ENCODE peak calls at places on chromosome 1, in four cellular contexts. K is IMR-90, B is trophoblast cell, W is mesendoderm. J is an unnamed sample.

GRCh38 chr1:152018537-152018936 is 18.3 kb downstream of the S100A11 start:
- DNase-seq in K (no peak), W (peak), B (no peak), J (peak)

GRCh38 chr1:56125316-56125715 is 454.0 kb downstream of the PLPP3 start:
- DNase-seq in K (no peak), W (peak), B (no peak), J (no peak)

GRCh38 chr1:27145934-27146354 is 9.0 kb downstream of the SLC9A1 start:
- DNase-seq in W (peak), B (peak), K (peak), J (peak)

GRCh38 chr1:117821782-117822447 is 107.5 kb downstream of the GDAP2 start:
- DNase-seq in K (peak), W (peak), B (peak), J (peak)

GRCh38 chr1:160094806-160095205 is 3.6 kb downstream of the IGSF8 start:
- DNase-seq in K (no peak), W (no peak), B (no peak), J (no peak)

GRCh38 chr1:118494998-118495397 is 310.0 kb upstream of the SPAG17 start:
- DNase-seq in B (no peak), W (no peak), K (no peak), J (no peak)

GRCh38 chr1:211589782-211590721 is 11.1 kb upstream of the SLC30A1 start:
- DNase-seq in W (no peak), B (no peak), K (peak), J (peak)

GRCh38 chr1:207863893-207864535 is 46.9 kb downstream of the CD34 start:
- DNase-seq in K (no peak), W (no peak), B (no peak), J (no peak)

GRCh38 chr1:47557086-47557866 is 119.4 kb downstream of the FOXD2 start:
- DNase-seq in B (no peak), W (no peak), K (no peak), J (no peak)

GRCh38 chr1:38250356-38250755 is 203.8 kb upstream of the POU3F1 start:
- DNase-seq in K (no peak), W (no peak), B (no peak), J (no peak)

GRCh38 chr1:214515544-214516433 is 35.6 kb downstream of the PTPN14 start:
- DNase-seq in B (no peak), W (no peak), K (no peak), J (no peak)

GRCh38 chr1:180632326-180633088 is 685 bp downstream of the XPR1 start:
- DNase-seq in B (no peak), W (peak), K (no peak), J (no peak)
- H2BK5ac ChIP-seq in B (peak), W (no peak), K (peak), J (no peak)

DNA sequence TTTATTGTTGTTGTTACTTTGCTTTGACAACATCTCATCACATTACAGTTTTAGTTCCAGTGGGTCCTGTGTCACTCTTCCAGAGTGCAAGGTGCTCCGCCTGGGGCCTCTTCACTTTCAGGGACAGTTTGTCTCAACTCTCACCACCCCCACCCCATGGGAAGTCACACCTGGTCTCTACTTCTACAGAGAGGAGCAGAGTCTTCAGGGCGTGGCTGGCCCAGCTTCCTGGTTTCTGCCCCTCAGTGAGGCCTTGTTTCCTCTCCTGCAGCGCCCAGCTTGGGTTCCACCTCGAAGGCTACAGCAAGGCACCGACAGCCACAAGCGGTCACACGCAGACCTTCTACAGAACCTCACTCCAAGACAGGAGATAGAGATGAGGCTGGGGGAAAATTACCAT is 30.3 kb downstream of the RHOU start:
- DNase-seq in B (no peak), K (no peak), W (no peak), J (no peak)
- H2AK5ac ChIP-seq in B (no peak), K (no peak), W (no peak), J (no peak)

DNA sequence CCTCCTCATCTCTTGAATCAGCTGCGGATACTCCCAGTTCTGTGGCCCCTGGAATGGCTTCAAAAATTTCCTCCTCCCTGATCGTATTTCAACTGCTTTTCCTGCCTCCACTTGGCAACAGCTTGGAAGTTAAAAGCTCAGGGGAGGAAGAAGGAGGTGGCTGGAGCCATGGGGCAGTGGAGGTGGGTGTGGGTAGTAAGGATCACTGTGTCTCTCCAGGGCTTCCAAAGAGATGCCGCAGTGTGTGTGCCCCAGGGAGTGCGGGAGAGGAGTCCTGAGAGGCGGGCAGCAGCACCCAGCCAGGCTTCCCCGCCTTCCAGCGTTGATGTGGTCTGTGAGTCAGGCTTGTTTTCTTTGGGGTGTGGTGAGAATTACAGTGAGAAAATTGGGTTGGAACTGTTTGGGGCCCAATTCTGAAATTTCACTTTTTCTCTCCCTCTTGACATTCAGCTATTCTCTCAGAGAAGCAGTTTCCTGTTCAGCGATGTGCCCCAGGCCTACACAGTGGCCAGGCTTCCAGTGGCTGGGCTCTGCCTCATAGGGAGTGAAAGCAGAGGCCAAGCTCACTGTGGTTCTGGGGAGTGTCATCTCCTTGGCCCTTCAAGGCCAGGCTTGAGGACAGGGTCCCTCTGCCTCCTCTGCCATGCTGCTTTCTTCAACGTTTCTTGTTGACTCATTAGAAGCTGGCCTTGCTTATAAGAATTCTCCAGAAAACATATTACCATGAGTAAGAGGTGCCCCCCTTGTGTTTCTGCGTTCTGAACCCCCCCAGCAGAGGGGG is 69.0 kb downstream of the PGM1 start:
- DNase-seq in B (peak), W (peak), K (peak), J (peak)
- H2BK5ac ChIP-seq in B (peak), W (no peak), K (peak), J (peak)

GRCh38 chr1:155023627-155024026 is 10.0 kb downstream of the DCST2 start:
- DNase-seq in B (no peak), K (no peak), W (no peak), J (no peak)

GRCh38 chr1:155019377-155020245 is 14.0 kb downstream of the DCST2 start:
- DNase-seq in B (no peak), K (no peak), W (no peak), J (no peak)

GRCh38 chr1:155022136-155022926 is 11.2 kb downstream of the DCST2 start:
- DNase-seq in W (peak), B (peak), K (no peak), J (no peak)

GRCh38 chr1:155024315-155024714 is 9.3 kb downstream of the DCST2 start:
- DNase-seq in K (no peak), W (no peak), B (no peak), J (no peak)

GRCh38 chr1:155022927-155023236 is 10.7 kb downstream of the DCST2 start:
- DNase-seq in W (no peak), B (no peak), K (no peak), J (no peak)
- H2AK5ac ChIP-seq in W (no peak), B (peak), K (no peak), J (no peak)

GRCh38 chr1:17540255-17541001 is 930 bp downstream of the ARHGEF10L start:
- DNase-seq in K (no peak), B (no peak), W (peak), J (peak)

GRCh38 chr1:17538010-17538409 is 1.5 kb upstream of the ARHGEF10L start:
- DNase-seq in W (no peak), K (no peak), B (no peak), J (peak)

GRCh38 chr1:17539526-17540254 is at the start of gene ARHGEF10L:
- DNase-seq in K (no peak), B (no peak), W (no peak), J (peak)

GRCh38 chr1:17539202-17539525 is 334 bp upstream of the ARHGEF10L start:
- DNase-seq in W (no peak), B (no peak), K (no peak), J (no peak)

DNA sequence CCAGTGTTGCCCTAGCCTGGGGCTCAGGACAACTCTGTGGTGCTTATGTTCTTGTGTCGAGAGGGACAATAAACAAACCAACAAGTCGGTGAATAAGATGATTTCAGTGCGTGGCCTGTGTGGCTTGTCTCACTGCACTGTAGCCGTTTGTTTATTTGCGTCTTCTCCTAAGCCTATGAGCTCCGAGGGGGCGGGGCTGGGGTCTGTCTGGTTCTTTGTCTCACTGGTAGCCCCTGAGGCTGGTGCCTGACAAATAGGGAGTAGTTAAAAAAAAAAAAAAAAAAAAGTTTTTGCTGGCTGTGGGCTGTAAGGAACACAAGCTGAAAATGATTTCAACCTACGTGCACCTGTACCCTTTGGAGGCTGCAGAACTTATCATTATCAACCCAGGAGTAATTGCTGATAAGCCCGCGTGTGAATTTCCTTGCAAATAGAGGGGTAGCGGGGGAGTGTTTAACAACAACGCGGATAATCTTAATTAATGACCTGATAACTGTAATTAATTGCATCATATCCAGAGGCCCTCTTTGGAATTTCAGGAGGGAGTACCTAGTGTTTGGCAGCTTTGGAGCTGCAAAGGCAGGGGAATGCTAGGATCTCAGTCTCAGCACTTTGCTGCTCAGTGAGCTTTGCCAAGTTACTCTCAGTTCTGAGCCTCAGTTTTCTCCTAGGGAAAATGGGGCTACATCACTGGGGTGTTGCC is 919 bp upstream of the ARHGEF10L start:
- DNase-seq in W (peak), B (no peak), K (peak), J (peak)
- H2BK5ac ChIP-seq in W (no peak), B (peak), K (no peak), J (no peak)

J was measured in mesenchymal stem cell.